ENCODE peak calls at places on chromosome 11, in five cellular contexts. E, D, V, X and U are unnamed samples. For H3K9me3, the result is how much of the 10 kb centered on the place peaks cover.

GRCh38 chr11:44456544-44457270 is 108.8 kb upstream of the CD82 start:
- DNase-seq in E (no peak), D (no peak), V (no peak), X (no peak), U (no peak)

GRCh38 chr11:93741882-93742226 is 382 bp downstream of the C11orf54 start:
- DNase-seq in E (peak), D (peak), V (no peak), X (no peak), U (no peak)

GRCh38 chr11:67113231-67113721 is 5.8 kb upstream of the KDM2A start:
- DNase-seq in E (no peak), D (no peak), V (no peak), X (no peak), U (no peak)

GRCh38 chr11:103053997-103054396 is 38.0 kb downstream of the DCUN1D5 start:
- DNase-seq in E (peak), D (no peak), V (no peak), X (no peak), U (no peak)

GRCh38 chr11:67416416-67417335 is 1.2 kb downstream of the CARNS1 start:
- DNase-seq in E (no peak), D (no peak), V (no peak), X (no peak), U (no peak)

GRCh38 chr11:73480677-73481076 is 104.5 kb downstream of the RELT start:
- DNase-seq in E (no peak), D (peak), V (no peak), X (no peak), U (no peak)

GRCh38 chr11:47348859-47349258 is 3.6 kb downstream of the MYBPC3 start:
- DNase-seq in E (peak), D (peak), V (no peak), X (no peak), U (no peak)

GRCh38 chr11:33694346-33695050 is 6.1 kb downstream of the C11orf91 start:
- DNase-seq in E (no peak), D (no peak), V (no peak), X (no peak), U (no peak)

GRCh38 chr11:45025716-45026492 is 75.2 kb upstream of the TP53I11 start:
- DNase-seq in E (peak), D (peak), V (no peak), X (no peak), U (peak)

DNA sequence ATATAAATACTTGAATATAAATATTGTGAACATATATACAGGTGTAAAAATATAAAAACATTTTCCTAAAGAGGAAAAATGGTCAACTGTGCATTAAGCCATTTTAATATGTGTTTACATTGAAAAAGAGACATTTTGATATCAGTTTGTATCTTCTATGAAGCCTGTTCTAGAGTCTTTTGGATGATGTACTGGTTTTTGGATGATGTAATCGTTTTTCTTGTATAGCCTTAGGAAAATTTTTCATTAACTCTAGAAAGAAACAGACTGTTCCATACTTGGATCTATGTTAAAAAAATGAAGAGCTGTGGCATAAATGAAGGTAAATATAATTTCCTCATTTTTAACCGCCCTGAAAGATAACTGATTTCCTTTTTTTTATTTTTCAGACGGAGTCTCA is 39.6 kb upstream of the RDX start:
- DNase-seq in E (no peak), D (no peak), V (no peak), X (no peak), U (no peak)
- H3K14ac ChIP-seq in E (no peak), D (no peak), V (no peak), X (no peak), U (no peak)

GRCh38 chr11:124878497-124879228 is 13.4 kb downstream of the ROBO3 start:
- DNase-seq in E (no peak), D (no peak), V (no peak), X (no peak), U (peak)

GRCh38 chr11:124875401-124875800 is 10.2 kb downstream of the ROBO3 start:
- DNase-seq in E (no peak), D (no peak), V (no peak), X (no peak), U (peak)

GRCh38 chr11:124875943-124876817 is 10.9 kb downstream of the ROBO3 start:
- DNase-seq in E (peak), D (peak), V (peak), X (peak), U (peak)

GRCh38 chr11:124877631-124878496 is 12.6 kb downstream of the ROBO3 start:
- DNase-seq in E (no peak), D (no peak), V (no peak), X (no peak), U (peak)

GRCh38 chr11:124876818-124877630 is 11.8 kb downstream of the ROBO3 start:
- DNase-seq in E (no peak), D (no peak), V (no peak), X (no peak), U (peak)
- H2AFZ ChIP-seq in E (no peak), D (peak), V (peak), X (peak), U (no peak)

DNA sequence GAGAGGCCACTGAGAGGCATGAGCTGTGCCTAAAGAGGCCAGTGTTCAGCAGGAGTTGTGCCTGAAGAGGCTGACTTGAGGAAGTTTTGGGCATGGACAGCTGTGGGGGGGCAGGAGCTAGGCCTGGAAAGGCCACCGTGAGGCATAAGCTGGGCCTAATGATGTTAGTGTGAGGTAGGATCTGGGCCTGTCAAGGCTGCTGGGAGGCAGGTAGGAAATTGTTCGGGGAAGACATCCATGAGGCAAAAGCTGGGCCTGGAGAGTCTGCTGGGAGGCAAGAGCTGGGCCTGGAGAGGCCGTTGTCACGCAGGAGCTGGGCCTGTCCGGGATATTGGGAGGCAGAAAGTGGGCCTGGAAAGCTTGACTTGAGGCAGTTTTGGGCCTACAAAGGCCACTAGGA is 44.9 kb downstream of the OR4C45 start:
- DNase-seq in E (no peak), D (no peak), V (no peak), X (no peak), U (no peak)
- H3K9me3 ChIP-seq in E (under half), D (under half), V (under half), X (half or more), U (half or more)

GRCh38 chr11:62601364-62602140 is at the start of gene MTA2:
- DNase-seq in E (peak), D (peak), V (peak), X (peak), U (peak)
- H3K14ac ChIP-seq in E (peak), D (peak), V (peak), X (no peak), U (peak)

DNA sequence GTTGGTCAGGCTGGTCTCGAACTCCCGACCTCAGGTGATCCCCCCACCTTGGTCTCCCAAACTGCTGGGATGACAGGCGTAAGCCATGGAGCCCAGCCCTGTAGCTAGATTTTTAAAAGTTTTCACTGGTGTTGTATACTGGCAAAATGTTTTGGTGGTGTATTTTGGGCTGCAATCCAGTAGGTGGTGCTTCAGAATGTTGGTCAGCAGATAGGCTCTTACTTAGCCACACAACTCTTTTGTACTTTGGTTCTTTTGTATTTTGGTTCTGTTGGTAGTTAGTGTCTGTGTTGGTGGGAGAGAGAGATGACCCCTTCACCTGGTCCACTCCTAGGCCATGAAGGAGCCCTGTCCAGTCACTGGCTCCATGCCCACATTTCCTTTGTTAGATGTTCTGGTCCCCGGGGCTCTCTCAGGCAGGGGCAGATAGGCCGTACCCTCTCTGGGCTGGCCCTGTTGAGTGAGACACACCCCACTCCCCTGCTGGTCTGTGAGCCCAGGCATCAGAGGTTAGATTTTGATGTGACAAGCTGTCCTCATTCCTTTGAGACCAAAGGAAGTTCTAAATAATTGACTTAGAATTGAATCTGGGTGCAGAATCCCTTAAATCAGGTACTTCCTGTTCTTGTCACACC is 123.8 kb downstream of the DDX10 start:
- DNase-seq in E (peak), D (peak), V (peak), X (no peak), U (peak)
- H2AFZ ChIP-seq in E (no peak), D (peak), V (no peak), X (no peak), U (no peak)

DNA sequence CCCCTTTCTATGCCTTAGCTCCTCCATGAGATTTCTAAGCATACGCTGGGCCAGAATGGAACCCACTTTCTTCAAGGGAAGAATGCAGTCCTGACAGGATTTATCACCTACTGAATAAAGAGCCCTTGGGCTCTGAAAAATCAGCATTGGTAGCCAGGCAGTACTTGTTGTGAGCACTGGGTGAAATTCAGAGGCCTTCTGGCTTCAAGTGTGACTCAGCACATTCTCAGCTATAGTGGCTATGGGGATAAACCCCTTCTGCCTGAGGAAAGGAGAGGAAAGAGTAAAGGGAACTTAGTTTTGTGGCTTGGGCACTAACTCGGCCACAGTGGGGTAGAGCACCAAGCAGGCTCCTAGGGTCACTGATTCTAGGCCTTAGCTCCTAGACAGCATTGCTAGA is 574.8 kb downstream of the JRKL start:
- DNase-seq in E (peak), D (no peak), V (no peak), X (no peak), U (no peak)
- H3K9me3 ChIP-seq in E (under half), D (under half), V (under half), X (under half), U (under half)

DNA sequence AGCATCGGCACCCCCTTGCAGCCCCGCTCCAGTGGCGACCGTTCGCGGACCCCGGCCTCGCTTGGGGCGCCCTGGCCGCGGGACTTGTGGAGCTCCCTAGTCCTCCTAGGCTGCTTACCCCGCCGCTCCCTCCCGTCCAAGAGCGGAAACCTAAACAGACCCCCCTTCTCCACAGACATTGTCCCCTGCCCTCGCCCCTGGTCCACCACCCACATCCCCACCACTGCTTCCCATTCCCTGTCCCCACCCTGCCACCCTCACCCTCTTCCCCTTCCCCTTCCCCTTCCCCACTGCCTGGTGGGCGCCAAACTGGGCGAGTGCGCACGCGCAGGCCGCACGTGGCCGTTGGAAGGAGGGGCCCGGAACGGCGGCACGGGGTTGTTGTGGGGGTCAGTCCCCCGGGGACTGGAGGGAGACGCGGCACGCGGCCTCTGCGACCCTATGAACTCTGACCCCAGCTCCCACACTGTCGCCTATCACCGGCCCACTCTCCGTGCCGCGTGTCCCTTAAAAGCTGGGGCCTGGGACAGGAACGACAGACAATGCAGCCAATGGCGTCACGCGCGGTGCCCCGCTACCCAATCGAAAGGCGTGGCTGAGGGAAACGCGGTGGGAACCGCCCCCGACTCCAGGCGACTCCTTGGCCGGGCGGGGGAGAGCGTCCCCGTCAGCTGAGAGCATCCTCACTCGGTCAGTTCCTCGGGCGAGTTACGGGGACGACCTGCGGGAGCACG is at the start of gene SNX32:
- DNase-seq in E (peak), D (peak), V (peak), X (no peak), U (peak)
- H3K14ac ChIP-seq in E (peak), D (peak), V (no peak), X (peak), U (peak)

GRCh38 chr11:110852925-110853324 is 140.7 kb upstream of the ARHGAP20 start:
- DNase-seq in E (no peak), D (no peak), V (no peak), X (no peak), U (no peak)
- H2AFZ ChIP-seq in E (no peak), D (no peak), V (no peak), X (no peak), U (no peak)

DNA sequence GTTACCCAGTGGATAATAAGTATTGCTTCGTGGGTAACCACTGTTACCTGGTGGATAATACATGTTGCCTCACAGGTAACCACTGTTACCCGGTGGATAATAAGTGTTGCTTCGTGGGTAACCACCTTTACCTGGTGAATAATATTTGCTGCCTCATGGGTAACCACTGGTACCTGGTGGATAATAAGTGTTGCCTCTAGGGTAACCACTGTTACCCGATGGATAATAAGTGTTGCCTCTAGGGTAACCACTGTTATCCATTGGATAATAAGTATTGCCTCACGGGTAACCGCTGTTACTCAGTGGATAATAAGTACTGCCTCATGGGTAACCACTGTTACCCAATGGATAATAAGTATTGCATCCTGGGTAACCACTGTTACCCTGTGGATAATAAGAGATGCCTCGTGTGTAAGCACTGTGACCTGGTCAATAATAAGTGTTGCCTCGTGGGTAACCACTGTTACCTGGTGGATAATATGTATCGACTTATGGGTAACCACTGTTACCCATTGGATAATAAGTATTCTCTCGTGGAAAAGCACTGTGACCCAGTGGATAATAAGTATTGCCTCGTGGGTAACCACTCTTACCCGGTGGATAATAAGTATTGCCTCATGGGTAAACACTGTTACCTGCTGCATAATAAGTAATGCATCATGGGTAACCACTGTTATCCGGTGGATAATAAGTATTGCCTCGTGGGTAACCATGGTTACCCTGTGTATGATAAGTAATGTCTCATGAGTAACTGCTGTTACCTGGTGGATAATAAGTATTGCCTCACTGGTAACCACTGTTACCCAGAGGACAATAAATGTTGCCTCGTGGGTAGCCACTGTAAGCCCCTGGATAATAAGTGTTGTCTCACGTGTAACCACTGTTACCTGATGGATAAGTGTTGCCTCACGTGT is 20.1 kb upstream of the NXPE4 start:
- DNase-seq in E (no peak), D (no peak), V (no peak), X (no peak), U (no peak)
- H3K9me3 ChIP-seq in E (under half), D (under half), V (under half), X (half or more), U (under half)

DNA sequence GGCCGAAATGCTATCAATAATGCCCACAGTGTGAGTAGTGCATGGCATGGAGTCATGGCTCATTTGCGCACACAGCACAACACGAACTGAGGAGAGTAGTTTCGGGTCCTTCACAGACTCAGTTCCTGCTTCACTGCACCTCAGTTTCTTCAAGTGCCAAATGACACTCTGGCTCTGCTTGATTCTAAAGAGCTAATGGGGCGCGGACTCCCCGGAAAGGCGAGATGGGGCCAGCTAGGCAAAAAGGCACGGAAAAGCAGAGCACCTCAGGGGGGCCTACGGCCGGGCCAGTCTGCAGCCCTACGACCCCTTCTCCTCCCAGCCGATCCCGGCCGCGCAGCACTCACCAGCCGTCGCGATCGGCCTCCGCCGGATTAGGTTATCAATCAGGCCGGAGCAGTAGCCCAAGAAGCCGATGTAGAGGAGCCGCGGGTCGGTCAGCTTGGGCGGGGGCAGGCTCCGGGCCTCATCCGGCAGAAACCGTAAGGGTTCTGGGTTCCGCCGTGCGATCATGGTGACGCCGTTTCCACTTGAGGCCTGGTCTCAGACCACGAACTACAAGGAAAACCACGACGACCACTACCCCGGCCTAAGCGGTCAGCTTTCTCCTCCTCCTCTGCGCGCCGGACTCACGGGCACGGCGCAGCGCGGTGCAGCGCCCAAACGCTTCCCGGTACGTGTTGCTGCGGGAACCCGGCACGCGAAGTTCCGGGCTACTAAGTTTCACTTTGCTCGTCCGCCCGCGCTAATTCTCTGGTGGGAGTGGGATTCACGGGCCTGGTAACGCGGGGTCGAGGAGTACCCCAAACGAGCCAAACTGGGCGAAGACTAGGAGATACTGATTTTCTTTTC is at the start of gene NDUFC2:
- DNase-seq in E (peak), D (peak), V (peak), X (peak), U (peak)
- H3K14ac ChIP-seq in E (peak), D (peak), V (peak), X (no peak), U (peak)